ENCODE peak calls at places on chromosomes 2 and 18, in four cellular contexts. A, J, M and G are unnamed samples.

GRCh38 chr2:230798769-230799399 is 65.9 kb upstream of the ITM2C start:
- DNase-seq in A (no peak), J (no peak), M (no peak), G (no peak)

GRCh38 chr2:238706163-238706562 is 141.7 kb upstream of the TWIST2 start:
- DNase-seq in A (no peak), M (no peak), J (no peak), G (no peak)

GRCh38 chr2:113240915-113241911 is 37.5 kb downstream of the PAX8 start:
- DNase-seq in M (peak), J (peak), A (peak), G (peak)

GRCh38 chr2:130374587-130375290 is 18.9 kb downstream of the PTPN18 start:
- DNase-seq in A (peak), M (no peak), J (no peak), G (no peak)

GRCh38 chr2:237588044-237588696 is 2.4 kb downstream of the RAB17 start:
- DNase-seq in A (no peak), J (no peak), M (no peak), G (no peak)

GRCh38 chr2:191938779-191939178 is 91.9 kb upstream of the CAVIN2 start:
- DNase-seq in J (no peak), A (no peak), M (peak), G (no peak)

GRCh38 chr18:77648415-77648814 is 398.8 kb downstream of the GALR1 start:
- DNase-seq in M (no peak), J (no peak), A (no peak), G (no peak)

GRCh38 chr2:182187130-182187529 is 201.5 kb downstream of the PPP1R1C start:
- DNase-seq in A (no peak), J (no peak), M (no peak), G (no peak)

GRCh38 chr2:72028351-72028995 is 119.2 kb downstream of the CYP26B1 start:
- DNase-seq in M (no peak), J (no peak), A (no peak), G (no peak)

GRCh38 chr2:119683074-119683716 is 4.2 kb downstream of the TMEM177 start:
- DNase-seq in M (no peak), A (no peak), J (no peak), G (no peak)

GRCh38 chr2:155701721-155702120 is 630.8 kb downstream of the NR4A2 start:
- DNase-seq in J (no peak), A (no peak), M (no peak), G (no peak)

GRCh38 chr2:181575650-181576025 is 81.3 kb downstream of the CERKL start:
- DNase-seq in M (peak), J (no peak), A (no peak), G (no peak)

GRCh38 chr2:164984428-164984827 is 29.1 kb upstream of the SLC38A11 start:
- DNase-seq in M (no peak), A (no peak), J (no peak), G (no peak)